ENCODE peak calls at places on chromosome 12, in four cellular contexts. One of them, this sample, is unnamed.

GRCh38 chr12:88896958-88897357 is 316.7 kb upstream of the KITLG start:
- DNase-seq in heart left ventricle: no peak
- DNase-seq in A549: no peak
- DNase-seq in brain microvascular endothelial cell: no peak
- DNase-seq in this sample: no peak

GRCh38 chr12:116599285-116600122 is 40.3 kb downstream of the MAP1LC3B2 start:
- DNase-seq in A549: peak
- DNase-seq in heart left ventricle: peak
- DNase-seq in brain microvascular endothelial cell: peak
- DNase-seq in this sample: peak

GRCh38 chr12:11651785-11652184 is 2.3 kb downstream of the ETV6 start:
- DNase-seq in heart left ventricle: no peak
- DNase-seq in brain microvascular endothelial cell: no peak
- DNase-seq in A549: no peak
- DNase-seq in this sample: no peak

GRCh38 chr12:120718055-120718454 is 7.6 kb upstream of the ACADS start:
- DNase-seq in heart left ventricle: no peak
- DNase-seq in A549: no peak
- DNase-seq in brain microvascular endothelial cell: no peak
- DNase-seq in this sample: no peak

GRCh38 chr12:119686776-119687175 is 18.8 kb downstream of the PRKAB1 start:
- DNase-seq in brain microvascular endothelial cell: no peak
- DNase-seq in heart left ventricle: no peak
- DNase-seq in A549: no peak
- DNase-seq in this sample: no peak

GRCh38 chr12:39272934-39273770 is 169.8 kb downstream of the KIF21A start:
- DNase-seq in heart left ventricle: no peak
- DNase-seq in A549: peak
- DNase-seq in brain microvascular endothelial cell: peak
- DNase-seq in this sample: no peak

GRCh38 chr12:65962921-65963883 is 138.9 kb downstream of the HMGA2 start:
- DNase-seq in brain microvascular endothelial cell: no peak
- DNase-seq in heart left ventricle: no peak
- DNase-seq in A549: no peak
- DNase-seq in this sample: no peak

GRCh38 chr12:56385873-56386272 is 23.2 kb upstream of the APOF start:
- DNase-seq in brain microvascular endothelial cell: no peak
- DNase-seq in A549: no peak
- DNase-seq in heart left ventricle: no peak
- DNase-seq in this sample: no peak

GRCh38 chr12:76123301-76124212 is 39.1 kb upstream of the NAP1L1 start:
- DNase-seq in heart left ventricle: no peak
- DNase-seq in A549: no peak
- DNase-seq in brain microvascular endothelial cell: no peak
- DNase-seq in this sample: no peak

GRCh38 chr12:5123921-5124320 is 80.2 kb downstream of the KCNA5 start:
- DNase-seq in heart left ventricle: no peak
- DNase-seq in brain microvascular endothelial cell: peak
- DNase-seq in A549: no peak
- DNase-seq in this sample: no peak

GRCh38 chr12:71947645-71948105 is 9.0 kb downstream of the TPH2 start:
- DNase-seq in brain microvascular endothelial cell: no peak
- DNase-seq in heart left ventricle: peak
- DNase-seq in A549: no peak
- DNase-seq in this sample: no peak

GRCh38 chr12:3882896-3883564 is 9.8 kb upstream of the PARP11 start:
- DNase-seq in A549: peak
- DNase-seq in brain microvascular endothelial cell: peak
- DNase-seq in heart left ventricle: no peak
- DNase-seq in this sample: peak

GRCh38 chr12:64007853-64008252 is 163.4 kb downstream of the SRGAP1 start:
- DNase-seq in A549: no peak
- DNase-seq in brain microvascular endothelial cell: no peak
- DNase-seq in heart left ventricle: no peak
- DNase-seq in this sample: no peak

GRCh38 chr12:131051155-131051473 is 97.4 kb downstream of the ADGRD1 start:
- DNase-seq in brain microvascular endothelial cell: no peak
- DNase-seq in A549: no peak
- DNase-seq in heart left ventricle: no peak
- DNase-seq in this sample: no peak

GRCh38 chr12:45730116-45730841 is 773 bp downstream of the ARID2 start:
- DNase-seq in brain microvascular endothelial cell: peak
- DNase-seq in A549: no peak
- DNase-seq in heart left ventricle: peak
- DNase-seq in this sample: peak

GRCh38 chr12:9634177-9634803 is 26.6 kb upstream of the KLRB1 start:
- DNase-seq in heart left ventricle: peak
- DNase-seq in A549: peak
- DNase-seq in brain microvascular endothelial cell: peak
- DNase-seq in this sample: peak

GRCh38 chr12:39574785-39575497 is 44.7 kb downstream of the ABCD2 start:
- DNase-seq in brain microvascular endothelial cell: no peak
- DNase-seq in heart left ventricle: no peak
- DNase-seq in A549: no peak
- DNase-seq in this sample: no peak

GRCh38 chr12:116266220-116266619 is 11.3 kb downstream of the MED13L start:
- DNase-seq in brain microvascular endothelial cell: no peak
- DNase-seq in heart left ventricle: no peak
- DNase-seq in A549: peak
- DNase-seq in this sample: no peak

GRCh38 chr12:1777798-1778197 is 42.6 kb upstream of the LRTM2 start:
- DNase-seq in brain microvascular endothelial cell: peak
- DNase-seq in A549: no peak
- DNase-seq in heart left ventricle: no peak
- DNase-seq in this sample: no peak

GRCh38 chr12:6074394-6074793 is 50.1 kb downstream of the VWF start:
- DNase-seq in heart left ventricle: no peak
- DNase-seq in A549: no peak
- DNase-seq in brain microvascular endothelial cell: no peak
- DNase-seq in this sample: peak

GRCh38 chr12:6273931-6274687 is 36.4 kb upstream of the PLEKHG6 start:
- DNase-seq in heart left ventricle: no peak
- DNase-seq in brain microvascular endothelial cell: no peak
- DNase-seq in A549: no peak
- DNase-seq in this sample: no peak

GRCh38 chr12:126189856-126190255 is 1124.6 kb downstream of the AACS start:
- DNase-seq in heart left ventricle: no peak
- DNase-seq in brain microvascular endothelial cell: no peak
- DNase-seq in A549: no peak
- DNase-seq in this sample: no peak
- H3K4me3 ChIP-seq in heart left ventricle: no peak
- H3K4me3 ChIP-seq in brain microvascular endothelial cell: no peak
- H3K4me3 ChIP-seq in A549: no peak
- H3K4me3 ChIP-seq in this sample: no peak

GRCh38 chr12:92110083-92110640 is 35.5 kb downstream of the BTG1 start:
- DNase-seq in brain microvascular endothelial cell: no peak
- DNase-seq in A549: no peak
- DNase-seq in heart left ventricle: no peak
- DNase-seq in this sample: no peak

GRCh38 chr12:92109613-92110012 is 36.0 kb downstream of the BTG1 start:
- DNase-seq in heart left ventricle: no peak
- DNase-seq in brain microvascular endothelial cell: no peak
- DNase-seq in A549: no peak
- DNase-seq in this sample: no peak

GRCh38 chr12:92107094-92107493 is 38.6 kb downstream of the BTG1 start:
- DNase-seq in heart left ventricle: no peak
- DNase-seq in A549: no peak
- DNase-seq in brain microvascular endothelial cell: no peak
- DNase-seq in this sample: no peak

GRCh38 chr12:92107621-92108131 is 38.0 kb downstream of the BTG1 start:
- DNase-seq in heart left ventricle: no peak
- DNase-seq in brain microvascular endothelial cell: no peak
- DNase-seq in A549: no peak
- DNase-seq in this sample: no peak

DNA sequence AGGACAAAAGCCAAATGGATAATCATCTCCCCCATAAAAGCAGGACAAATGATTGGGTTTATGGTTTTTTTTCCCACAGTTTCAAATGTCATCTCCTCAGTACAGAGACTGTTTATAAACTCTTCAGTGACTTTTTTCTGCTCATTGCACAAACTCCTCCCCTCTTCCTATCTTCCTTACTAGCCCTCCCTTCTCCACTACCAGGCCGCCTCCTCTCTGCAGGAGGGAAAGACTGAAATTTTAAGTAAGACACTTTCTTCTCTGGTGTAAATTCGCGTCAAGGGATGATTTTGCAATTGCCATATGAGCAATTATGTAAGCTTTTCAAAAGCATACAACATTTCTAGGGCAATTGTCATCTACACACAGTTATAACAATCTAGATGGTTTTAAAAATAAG is 37.0 kb downstream of the BTG1 start:
- DNase-seq in A549: no peak
- DNase-seq in brain microvascular endothelial cell: peak
- DNase-seq in heart left ventricle: no peak
- DNase-seq in this sample: no peak
- H3K4me3 ChIP-seq in A549: no peak
- H3K4me3 ChIP-seq in brain microvascular endothelial cell: no peak
- H3K4me3 ChIP-seq in heart left ventricle: no peak
- H3K4me3 ChIP-seq in this sample: peak

GRCh38 chr12:69099201-69099837 is 140.1 kb upstream of the CPSF6 start:
- DNase-seq in brain microvascular endothelial cell: no peak
- DNase-seq in heart left ventricle: no peak
- DNase-seq in A549: no peak
- DNase-seq in this sample: no peak

GRCh38 chr12:69106482-69107118 is 132.8 kb upstream of the CPSF6 start:
- DNase-seq in A549: no peak
- DNase-seq in brain microvascular endothelial cell: no peak
- DNase-seq in heart left ventricle: no peak
- DNase-seq in this sample: no peak

GRCh38 chr12:69105101-69105613 is 134.2 kb upstream of the CPSF6 start:
- DNase-seq in heart left ventricle: no peak
- DNase-seq in A549: no peak
- DNase-seq in brain microvascular endothelial cell: no peak
- DNase-seq in this sample: no peak

GRCh38 chr12:69101505-69101904 is 137.9 kb upstream of the CPSF6 start:
- DNase-seq in brain microvascular endothelial cell: no peak
- DNase-seq in heart left ventricle: no peak
- DNase-seq in A549: no peak
- DNase-seq in this sample: no peak

DNA sequence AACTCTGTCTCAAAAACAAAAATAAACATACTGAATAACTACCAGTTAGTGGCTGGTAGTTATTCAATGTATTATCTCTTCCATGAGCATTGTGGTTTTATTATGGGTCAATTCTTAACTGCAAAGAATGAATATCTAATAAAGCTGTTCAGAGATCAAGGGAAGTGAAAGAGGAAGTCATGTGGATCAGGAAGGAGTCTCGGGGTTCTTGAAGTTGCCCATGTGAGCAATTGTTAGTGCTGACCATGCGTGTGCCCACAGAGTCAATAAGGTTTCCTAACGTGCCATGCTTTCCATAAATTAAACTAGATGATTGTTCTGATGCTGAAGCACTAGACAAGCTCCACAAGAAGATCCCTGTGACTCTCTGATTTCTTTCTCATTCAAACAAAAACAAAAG is 136.5 kb upstream of the CPSF6 start:
- DNase-seq in heart left ventricle: no peak
- DNase-seq in A549: no peak
- DNase-seq in brain microvascular endothelial cell: no peak
- DNase-seq in this sample: no peak
- H3K4me3 ChIP-seq in heart left ventricle: no peak
- H3K4me3 ChIP-seq in A549: no peak
- H3K4me3 ChIP-seq in brain microvascular endothelial cell: no peak
- H3K4me3 ChIP-seq in this sample: no peak

GRCh38 chr12:112353389-112353788 is 28.8 kb downstream of the HECTD4 start:
- DNase-seq in A549: no peak
- DNase-seq in heart left ventricle: no peak
- DNase-seq in brain microvascular endothelial cell: peak
- DNase-seq in this sample: no peak
- H3K4me3 ChIP-seq in A549: no peak
- H3K4me3 ChIP-seq in heart left ventricle: no peak
- H3K4me3 ChIP-seq in brain microvascular endothelial cell: no peak
- H3K4me3 ChIP-seq in this sample: no peak

GRCh38 chr12:118102070-118102469 is 1.7 kb downstream of the VSIG10 start:
- DNase-seq in brain microvascular endothelial cell: no peak
- DNase-seq in heart left ventricle: no peak
- DNase-seq in A549: peak
- DNase-seq in this sample: no peak

GRCh38 chr12:118103601-118104382 is at the start of gene VSIG10:
- DNase-seq in brain microvascular endothelial cell: no peak
- DNase-seq in heart left ventricle: peak
- DNase-seq in A549: peak
- DNase-seq in this sample: no peak

GRCh38 chr12:118103231-118103600 is 595 bp downstream of the VSIG10 start:
- DNase-seq in heart left ventricle: no peak
- DNase-seq in brain microvascular endothelial cell: no peak
- DNase-seq in A549: peak
- DNase-seq in this sample: no peak

GRCh38 chr12:118101051-118101450 is 2.8 kb downstream of the VSIG10 start:
- DNase-seq in brain microvascular endothelial cell: no peak
- DNase-seq in heart left ventricle: no peak
- DNase-seq in A549: no peak
- DNase-seq in this sample: no peak

DNA sequence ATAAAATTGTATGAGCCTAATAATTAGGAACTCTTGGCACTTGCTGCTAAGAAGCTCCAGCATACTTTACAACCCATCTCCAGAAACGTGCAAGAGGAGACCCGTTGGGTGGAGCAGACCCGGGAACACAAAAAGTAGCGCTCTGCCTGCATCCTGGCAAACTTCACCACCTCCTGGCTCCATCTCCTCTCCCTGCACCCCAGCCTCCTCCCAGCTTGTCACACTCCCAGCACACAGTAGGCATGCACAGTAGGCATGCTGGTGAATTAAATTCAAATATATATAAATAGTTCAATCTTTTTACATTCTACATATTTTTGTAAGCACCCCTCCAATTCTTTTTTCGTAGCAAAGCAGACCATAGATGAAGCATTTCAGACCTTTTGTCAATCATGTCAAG is 1.2 kb downstream of the VSIG10 start:
- DNase-seq in brain microvascular endothelial cell: no peak
- DNase-seq in heart left ventricle: no peak
- DNase-seq in A549: peak
- DNase-seq in this sample: no peak
- H3K4me3 ChIP-seq in brain microvascular endothelial cell: peak
- H3K4me3 ChIP-seq in heart left ventricle: peak
- H3K4me3 ChIP-seq in A549: peak
- H3K4me3 ChIP-seq in this sample: no peak

DNA sequence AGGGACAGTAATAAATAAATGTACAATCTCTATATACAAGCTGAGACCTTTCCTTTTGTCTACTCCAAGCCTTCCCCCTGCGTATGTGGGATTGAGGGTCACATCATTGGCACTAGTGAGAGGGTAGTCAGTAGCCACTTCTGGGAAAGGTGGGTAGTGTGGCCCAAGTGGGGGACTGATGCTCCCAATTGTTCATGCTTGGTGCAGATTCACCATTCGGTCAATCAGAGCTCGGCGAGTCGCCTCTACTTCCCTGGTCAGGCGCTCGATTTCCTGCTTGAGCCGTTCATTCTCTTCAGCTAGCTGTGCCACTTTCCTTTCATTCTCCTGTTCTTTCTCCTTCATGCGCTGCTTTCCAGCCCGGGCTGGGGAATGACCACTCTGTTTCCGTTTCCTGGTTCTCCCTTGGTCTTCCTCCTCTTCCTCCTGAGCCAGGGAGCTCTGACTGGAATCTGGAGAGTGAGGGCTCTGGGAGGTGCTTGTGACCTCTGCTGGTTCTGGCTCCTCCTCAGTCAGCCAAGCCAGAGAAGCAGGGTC is 3.6 kb downstream of the DDIT3 start:
- DNase-seq in heart left ventricle: no peak
- DNase-seq in A549: no peak
- DNase-seq in brain microvascular endothelial cell: no peak
- DNase-seq in this sample: no peak
- H3K4me3 ChIP-seq in heart left ventricle: no peak
- H3K4me3 ChIP-seq in A549: no peak
- H3K4me3 ChIP-seq in brain microvascular endothelial cell: no peak
- H3K4me3 ChIP-seq in this sample: no peak